ENCODE peak calls at places on chromosomes 7 and 10, in five cellular contexts. One of them, this sample, is unnamed.

GRCh38 chr10:34791947-34792346 is 23.1 kb downstream of the PARD3 start:
- DNase-seq in cardiac muscle cell: no peak
- DNase-seq in mucosa of descending colon: no peak
- DNase-seq in PC-9: no peak
- DNase-seq in CD8-positive, alpha-beta memory T cell: no peak
- DNase-seq in this sample: no peak

GRCh38 chr10:100508691-100509150 is 10.9 kb downstream of the SEC31B start:
- DNase-seq in cardiac muscle cell: peak; percentile 66
- DNase-seq in mucosa of descending colon: no peak
- DNase-seq in PC-9: peak; percentile 5
- DNase-seq in CD8-positive, alpha-beta memory T cell: peak; percentile 63
- DNase-seq in this sample: no peak

GRCh38 chr7:138665669-138666140 is 35.5 kb downstream of the SVOPL start:
- DNase-seq in cardiac muscle cell: no peak
- DNase-seq in mucosa of descending colon: no peak
- DNase-seq in PC-9: no peak
- DNase-seq in CD8-positive, alpha-beta memory T cell: no peak
- DNase-seq in this sample: no peak

GRCh38 chr7:92749327-92749730 is 87.0 kb downstream of the CDK6 start:
- DNase-seq in cardiac muscle cell: no peak
- DNase-seq in mucosa of descending colon: no peak
- DNase-seq in PC-9: no peak
- DNase-seq in CD8-positive, alpha-beta memory T cell: no peak
- DNase-seq in this sample: peak; percentile 66

GRCh38 chr10:100816671-100817070 is 71.3 kb downstream of the PAX2 start:
- DNase-seq in cardiac muscle cell: no peak
- DNase-seq in mucosa of descending colon: no peak
- DNase-seq in PC-9: no peak
- DNase-seq in CD8-positive, alpha-beta memory T cell: no peak
- DNase-seq in this sample: no peak

GRCh38 chr10:5873515-5873995 is 16.1 kb downstream of the ANKRD16 start:
- DNase-seq in cardiac muscle cell: peak; percentile 83
- DNase-seq in mucosa of descending colon: peak; percentile 55
- DNase-seq in PC-9: peak; percentile 63
- DNase-seq in CD8-positive, alpha-beta memory T cell: peak; percentile 46
- DNase-seq in this sample: no peak

GRCh38 chr10:103554488-103555320 is 61.2 kb downstream of the NEURL1 start:
- DNase-seq in cardiac muscle cell: peak; percentile 63
- DNase-seq in mucosa of descending colon: peak; percentile 77
- DNase-seq in PC-9: peak; percentile 32
- DNase-seq in CD8-positive, alpha-beta memory T cell: no peak
- DNase-seq in this sample: peak; percentile 66

GRCh38 chr10:68759223-68759863 is 38.3 kb downstream of the CCAR1 start:
- DNase-seq in cardiac muscle cell: no peak
- DNase-seq in mucosa of descending colon: no peak
- DNase-seq in PC-9: no peak
- DNase-seq in CD8-positive, alpha-beta memory T cell: no peak
- DNase-seq in this sample: no peak

GRCh38 chr10:62528441-62528840 is 154.3 kb downstream of the ZNF365 start:
- DNase-seq in cardiac muscle cell: no peak
- DNase-seq in mucosa of descending colon: no peak
- DNase-seq in PC-9: no peak
- DNase-seq in CD8-positive, alpha-beta memory T cell: peak; percentile 62
- DNase-seq in this sample: no peak

GRCh38 chr7:142094861-142095260 is 16.7 kb upstream of the MGAM2 start:
- DNase-seq in cardiac muscle cell: no peak
- DNase-seq in mucosa of descending colon: no peak
- DNase-seq in PC-9: no peak
- DNase-seq in CD8-positive, alpha-beta memory T cell: no peak
- DNase-seq in this sample: no peak

GRCh38 chr7:43039346-43039745 is 73.1 kb upstream of the HECW1 start:
- DNase-seq in cardiac muscle cell: no peak
- DNase-seq in mucosa of descending colon: no peak
- DNase-seq in PC-9: no peak
- DNase-seq in CD8-positive, alpha-beta memory T cell: no peak
- DNase-seq in this sample: no peak

GRCh38 chr7:2312272-2312929 is 1.8 kb downstream of the SNX8 start:
- DNase-seq in cardiac muscle cell: no peak
- DNase-seq in mucosa of descending colon: no peak
- DNase-seq in PC-9: no peak
- DNase-seq in CD8-positive, alpha-beta memory T cell: no peak
- DNase-seq in this sample: no peak

GRCh38 chr10:60236869-60237524 is 152.7 kb downstream of the ANK3 start:
- DNase-seq in cardiac muscle cell: peak; percentile 13
- DNase-seq in mucosa of descending colon: peak; percentile 35
- DNase-seq in PC-9: no peak
- DNase-seq in CD8-positive, alpha-beta memory T cell: peak; percentile 20
- DNase-seq in this sample: no peak

GRCh38 chr7:141272417-141272816 is 198.6 kb downstream of the TMEM178B start:
- DNase-seq in cardiac muscle cell: no peak
- DNase-seq in mucosa of descending colon: no peak
- DNase-seq in PC-9: no peak
- DNase-seq in CD8-positive, alpha-beta memory T cell: no peak
- DNase-seq in this sample: no peak

GRCh38 chr10:87541114-87541513 is 36.4 kb downstream of the MINPP1 start:
- DNase-seq in cardiac muscle cell: no peak
- DNase-seq in mucosa of descending colon: no peak
- DNase-seq in PC-9: no peak
- DNase-seq in CD8-positive, alpha-beta memory T cell: no peak
- DNase-seq in this sample: peak; percentile 28

GRCh38 chr7:102859084-102859798 is 53.6 kb upstream of the LRRC17 start:
- DNase-seq in cardiac muscle cell: no peak
- DNase-seq in mucosa of descending colon: no peak
- DNase-seq in PC-9: no peak
- DNase-seq in CD8-positive, alpha-beta memory T cell: no peak
- DNase-seq in this sample: no peak

GRCh38 chr7:13416071-13416470 is 573.4 kb downstream of the ETV1 start:
- DNase-seq in cardiac muscle cell: no peak
- DNase-seq in mucosa of descending colon: no peak
- DNase-seq in PC-9: no peak
- DNase-seq in CD8-positive, alpha-beta memory T cell: no peak
- DNase-seq in this sample: no peak

GRCh38 chr10:94065344-94065743 is 71.6 kb downstream of the PLCE1 start:
- DNase-seq in cardiac muscle cell: peak; percentile 56
- DNase-seq in mucosa of descending colon: no peak
- DNase-seq in PC-9: no peak
- DNase-seq in CD8-positive, alpha-beta memory T cell: no peak
- DNase-seq in this sample: no peak

GRCh38 chr7:16708980-16709379 is 44.6 kb upstream of the TSPAN13 start:
- DNase-seq in cardiac muscle cell: peak; percentile 78
- DNase-seq in mucosa of descending colon: no peak
- DNase-seq in PC-9: peak; percentile 73
- DNase-seq in CD8-positive, alpha-beta memory T cell: no peak
- DNase-seq in this sample: peak; percentile 97

GRCh38 chr10:79358811-79359210 is 11.5 kb downstream of the PPIF start:
- DNase-seq in cardiac muscle cell: no peak
- DNase-seq in mucosa of descending colon: peak; percentile 57
- DNase-seq in PC-9: no peak
- DNase-seq in CD8-positive, alpha-beta memory T cell: no peak
- DNase-seq in this sample: no peak

GRCh38 chr7:138645284-138645683 is 55.9 kb downstream of the SVOPL start:
- DNase-seq in cardiac muscle cell: no peak
- DNase-seq in mucosa of descending colon: no peak
- DNase-seq in PC-9: no peak
- DNase-seq in CD8-positive, alpha-beta memory T cell: no peak
- DNase-seq in this sample: no peak

GRCh38 chr7:39504963-39505362 is 61.2 kb upstream of the YAE1 start:
- DNase-seq in cardiac muscle cell: peak; percentile 31
- DNase-seq in mucosa of descending colon: no peak
- DNase-seq in PC-9: peak; percentile 44
- DNase-seq in CD8-positive, alpha-beta memory T cell: no peak
- DNase-seq in this sample: peak; percentile 16

GRCh38 chr7:156725074-156725473 is 84.5 kb downstream of the RNF32 start:
- DNase-seq in cardiac muscle cell: peak; percentile 68
- DNase-seq in mucosa of descending colon: no peak
- DNase-seq in PC-9: no peak
- DNase-seq in CD8-positive, alpha-beta memory T cell: no peak
- DNase-seq in this sample: no peak

GRCh38 chr10:29746080-29746797 is 111.5 kb upstream of the SVIL start:
- DNase-seq in cardiac muscle cell: peak; percentile 29
- DNase-seq in mucosa of descending colon: no peak
- DNase-seq in PC-9: no peak
- DNase-seq in CD8-positive, alpha-beta memory T cell: no peak
- DNase-seq in this sample: no peak

GRCh38 chr10:77715536-77715935 is 77.9 kb upstream of the KCNMA1 start:
- DNase-seq in cardiac muscle cell: no peak
- DNase-seq in mucosa of descending colon: no peak
- DNase-seq in PC-9: no peak
- DNase-seq in CD8-positive, alpha-beta memory T cell: no peak
- DNase-seq in this sample: no peak

GRCh38 chr7:125406111-125406510 is 476.5 kb upstream of the POT1 start:
- DNase-seq in cardiac muscle cell: no peak
- DNase-seq in mucosa of descending colon: no peak
- DNase-seq in PC-9: no peak
- DNase-seq in CD8-positive, alpha-beta memory T cell: no peak
- DNase-seq in this sample: no peak

GRCh38 chr7:2241580-2242540 is at the start of the genes MRM2 and NUDT1:
- DNase-seq in cardiac muscle cell: peak; percentile 77
- DNase-seq in mucosa of descending colon: peak; percentile 91
- DNase-seq in PC-9: peak; percentile 93
- DNase-seq in CD8-positive, alpha-beta memory T cell: peak; percentile 46
- DNase-seq in this sample: peak; percentile 79

GRCh38 chr10:72746606-72747357 is 54.8 kb downstream of the MCU start:
- DNase-seq in cardiac muscle cell: no peak
- DNase-seq in mucosa of descending colon: no peak
- DNase-seq in PC-9: peak; percentile 43
- DNase-seq in CD8-positive, alpha-beta memory T cell: no peak
- DNase-seq in this sample: no peak

GRCh38 chr7:155662343-155663043 is 18.0 kb downstream of the RBM33 start:
- DNase-seq in cardiac muscle cell: no peak
- DNase-seq in mucosa of descending colon: no peak
- DNase-seq in PC-9: no peak
- DNase-seq in CD8-positive, alpha-beta memory T cell: no peak
- DNase-seq in this sample: no peak
- H3K4me1 ChIP-seq in cardiac muscle cell: no peaks in the 10 kb centered on the region
- H3K4me1 ChIP-seq in mucosa of descending colon: no peaks in the 10 kb centered on the region
- H3K4me1 ChIP-seq in PC-9: no peaks in the 10 kb centered on the region
- H3K4me1 ChIP-seq in CD8-positive, alpha-beta memory T cell: peaks cover 47% of the 10 kb centered on the region
- H3K4me1 ChIP-seq in this sample: peaks cover 49% of the 10 kb centered on the region

GRCh38 chr10:102064503-102064867 is 664 bp upstream of the HPS6 start:
- DNase-seq in cardiac muscle cell: no peak
- DNase-seq in mucosa of descending colon: no peak
- DNase-seq in PC-9: no peak
- DNase-seq in CD8-positive, alpha-beta memory T cell: no peak
- DNase-seq in this sample: no peak
- H3K4me3 ChIP-seq in cardiac muscle cell: no peak overlapping the region
- H3K4me3 ChIP-seq in mucosa of descending colon: no peak overlapping the region
- H3K4me3 ChIP-seq in PC-9: peak overlapping the region; percentile 81
- H3K4me3 ChIP-seq in CD8-positive, alpha-beta memory T cell: peak overlapping the region; percentile 77
- H3K4me3 ChIP-seq in this sample: peak overlapping the region; percentile 83

GRCh38 chr10:125089486-125089885 is 70.9 kb downstream of the CTBP2 start:
- DNase-seq in cardiac muscle cell: no peak
- DNase-seq in mucosa of descending colon: no peak
- DNase-seq in PC-9: no peak
- DNase-seq in CD8-positive, alpha-beta memory T cell: no peak
- DNase-seq in this sample: no peak

GRCh38 chr10:125094111-125094705 is 66.2 kb downstream of the CTBP2 start:
- DNase-seq in cardiac muscle cell: no peak
- DNase-seq in mucosa of descending colon: no peak
- DNase-seq in PC-9: no peak
- DNase-seq in CD8-positive, alpha-beta memory T cell: no peak
- DNase-seq in this sample: no peak

GRCh38 chr10:125093199-125093841 is 67.0 kb downstream of the CTBP2 start:
- DNase-seq in cardiac muscle cell: peak; percentile 76
- DNase-seq in mucosa of descending colon: no peak
- DNase-seq in PC-9: no peak
- DNase-seq in CD8-positive, alpha-beta memory T cell: no peak
- DNase-seq in this sample: peak; percentile 91

GRCh38 chr10:125092564-125093031 is 67.8 kb downstream of the CTBP2 start:
- DNase-seq in cardiac muscle cell: no peak
- DNase-seq in mucosa of descending colon: no peak
- DNase-seq in PC-9: no peak
- DNase-seq in CD8-positive, alpha-beta memory T cell: no peak
- DNase-seq in this sample: no peak

GRCh38 chr10:125091891-125092290 is 68.5 kb downstream of the CTBP2 start:
- DNase-seq in cardiac muscle cell: peak; percentile 33
- DNase-seq in mucosa of descending colon: no peak
- DNase-seq in PC-9: no peak
- DNase-seq in CD8-positive, alpha-beta memory T cell: no peak
- DNase-seq in this sample: no peak
- H3K4me1 ChIP-seq in cardiac muscle cell: peaks cover 15% of the 10 kb centered on the region
- H3K4me1 ChIP-seq in mucosa of descending colon: no peaks in the 10 kb centered on the region
- H3K4me1 ChIP-seq in PC-9: no peaks in the 10 kb centered on the region
- H3K4me1 ChIP-seq in CD8-positive, alpha-beta memory T cell: no peaks in the 10 kb centered on the region
- H3K4me1 ChIP-seq in this sample: peaks cover 57% of the 10 kb centered on the region

GRCh38 chr10:132592790-132593788 is 55.5 kb downstream of the INPP5A start:
- DNase-seq in cardiac muscle cell: no peak
- DNase-seq in mucosa of descending colon: peak; percentile 67
- DNase-seq in PC-9: no peak
- DNase-seq in CD8-positive, alpha-beta memory T cell: no peak
- DNase-seq in this sample: no peak

GRCh38 chr10:132595850-132596249 is 58.3 kb downstream of the INPP5A start:
- DNase-seq in cardiac muscle cell: no peak
- DNase-seq in mucosa of descending colon: no peak
- DNase-seq in PC-9: no peak
- DNase-seq in CD8-positive, alpha-beta memory T cell: no peak
- DNase-seq in this sample: no peak

GRCh38 chr10:132595021-132595420 is 57.4 kb downstream of the INPP5A start:
- DNase-seq in cardiac muscle cell: no peak
- DNase-seq in mucosa of descending colon: no peak
- DNase-seq in PC-9: no peak
- DNase-seq in CD8-positive, alpha-beta memory T cell: no peak
- DNase-seq in this sample: no peak

GRCh38 chr10:132596742-132597279 is 59.2 kb downstream of the INPP5A start:
- DNase-seq in cardiac muscle cell: no peak
- DNase-seq in mucosa of descending colon: no peak
- DNase-seq in PC-9: no peak
- DNase-seq in CD8-positive, alpha-beta memory T cell: no peak
- DNase-seq in this sample: no peak

DNA sequence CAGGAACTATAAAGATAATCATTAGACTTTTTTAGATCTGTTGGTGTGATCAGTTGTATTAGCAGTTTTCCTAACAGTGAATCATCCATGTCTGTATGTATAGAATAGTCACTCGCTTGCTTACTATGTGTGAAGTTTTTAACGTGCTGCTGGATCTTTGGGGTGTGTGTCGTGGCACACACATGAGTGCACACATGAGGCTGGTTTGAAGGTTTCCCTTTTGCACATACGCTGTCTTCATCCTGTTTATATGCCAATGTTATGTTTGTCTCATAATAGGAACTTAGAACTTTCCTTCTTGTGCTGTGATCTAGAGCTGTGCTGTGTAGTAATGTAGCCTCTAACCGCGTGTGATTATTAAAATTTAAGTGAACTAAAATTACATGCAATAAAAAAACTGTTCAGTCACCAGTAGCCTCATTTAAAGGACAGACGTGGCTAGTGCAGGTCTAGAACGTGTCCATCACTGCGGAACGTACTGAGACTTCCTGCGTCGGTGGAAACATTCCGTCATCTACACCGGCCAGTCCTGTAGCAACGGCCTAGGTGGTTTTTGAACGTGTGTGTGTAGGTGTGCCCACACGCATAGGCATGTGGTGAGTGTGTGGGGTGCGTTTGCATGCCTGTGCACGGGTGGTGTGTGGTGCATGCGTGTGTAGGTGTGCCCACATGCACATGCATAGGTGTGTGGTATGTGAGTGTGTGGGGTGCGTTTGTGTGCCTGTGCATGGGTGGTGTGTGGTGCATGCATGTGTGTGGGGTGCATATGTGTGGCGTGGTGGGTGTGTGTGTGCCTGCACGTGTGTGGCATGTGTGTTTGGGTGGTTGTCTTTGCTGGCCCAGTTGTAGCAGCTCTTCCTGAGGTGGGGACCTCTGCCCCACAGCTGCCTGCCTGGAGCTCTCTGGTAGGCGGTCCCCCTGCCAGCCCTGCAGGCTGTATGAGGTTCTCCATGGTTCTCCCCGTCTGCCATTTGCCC is 56.6 kb downstream of the INPP5A start:
- DNase-seq in cardiac muscle cell: no peak
- DNase-seq in mucosa of descending colon: no peak
- DNase-seq in PC-9: no peak
- DNase-seq in CD8-positive, alpha-beta memory T cell: no peak
- DNase-seq in this sample: no peak
- H3K4me3 ChIP-seq in cardiac muscle cell: no peak overlapping the region
- H3K4me3 ChIP-seq in mucosa of descending colon: no peak overlapping the region
- H3K4me3 ChIP-seq in PC-9: no peak overlapping the region
- H3K4me3 ChIP-seq in CD8-positive, alpha-beta memory T cell: no peak overlapping the region
- H3K4me3 ChIP-seq in this sample: no peak overlapping the region

This sample was measured in SJSA1.